ENCODE peak calls at places on chromosomes 2 and 18, in six cellular contexts. One of them, this sample, is unnamed.
A peak's percentile ranks its signal among the peaks of the same experiment; 100 is the strongest.

GRCh38 chr2:50490991-50491390 is 540.9 kb downstream of the NRXN1 start:
- DNase-seq in H9: no peak
- DNase-seq in C1 segment of cervical spinal cord: no peak
- DNase-seq in H7: no peak
- DNase-seq in HL-60: no peak
- DNase-seq in NCI-H524: no peak
- DNase-seq in this sample: no peak

GRCh38 chr2:39508243-39508642 is 71.2 kb upstream of the MAP4K3 start:
- DNase-seq in H9: no peak
- DNase-seq in C1 segment of cervical spinal cord: no peak
- DNase-seq in H7: no peak
- DNase-seq in HL-60: no peak
- DNase-seq in NCI-H524: no peak
- DNase-seq in this sample: no peak

GRCh38 chr2:206160124-206160806 is 570 bp downstream of the EEF1B2 start:
- DNase-seq in H9: no peak
- DNase-seq in C1 segment of cervical spinal cord: no peak
- DNase-seq in H7: peak; percentile 80
- DNase-seq in HL-60: peak; percentile 60
- DNase-seq in NCI-H524: peak; percentile 66
- DNase-seq in this sample: no peak

GRCh38 chr2:223896751-223897320 is 48.3 kb downstream of the WDFY1 start:
- DNase-seq in H9: no peak
- DNase-seq in C1 segment of cervical spinal cord: no peak
- DNase-seq in H7: no peak
- DNase-seq in HL-60: no peak
- DNase-seq in NCI-H524: no peak
- DNase-seq in this sample: no peak

GRCh38 chr2:213188971-213189899 is 37.8 kb upstream of the IKZF2 start:
- DNase-seq in H9: peak; percentile 67
- DNase-seq in C1 segment of cervical spinal cord: no peak
- DNase-seq in H7: peak; percentile 56
- DNase-seq in HL-60: no peak
- DNase-seq in NCI-H524: peak; percentile 63
- DNase-seq in this sample: peak; percentile 95

GRCh38 chr2:236250909-236251579 is 13.2 kb downstream of the ASB18 start:
- DNase-seq in H9: no peak
- DNase-seq in C1 segment of cervical spinal cord: no peak
- DNase-seq in H7: no peak
- DNase-seq in HL-60: no peak
- DNase-seq in NCI-H524: no peak
- DNase-seq in this sample: no peak

GRCh38 chr2:181058378-181059269 is 78.2 kb downstream of the UBE2E3 start:
- DNase-seq in H9: peak; percentile 31
- DNase-seq in C1 segment of cervical spinal cord: no peak
- DNase-seq in H7: no peak
- DNase-seq in HL-60: peak; percentile 42
- DNase-seq in NCI-H524: peak; percentile 20
- DNase-seq in this sample: peak; percentile 65

GRCh38 chr18:79523738-79524180 is 128.0 kb downstream of the NFATC1 start:
- DNase-seq in H9: no peak
- DNase-seq in C1 segment of cervical spinal cord: no peak
- DNase-seq in H7: no peak
- DNase-seq in HL-60: peak; percentile 88
- DNase-seq in NCI-H524: no peak
- DNase-seq in this sample: no peak

GRCh38 chr2:239275871-239276812 is 124.7 kb downstream of the HDAC4 start:
- DNase-seq in H9: peak; percentile 27
- DNase-seq in C1 segment of cervical spinal cord: peak; percentile 36
- DNase-seq in H7: peak; percentile 64
- DNase-seq in HL-60: no peak
- DNase-seq in NCI-H524: peak; percentile 74
- DNase-seq in this sample: no peak

GRCh38 chr2:218883491-218884490 is 3.1 kb downstream of the WNT10A start:
- DNase-seq in H9: no peak
- DNase-seq in C1 segment of cervical spinal cord: no peak
- DNase-seq in H7: peak; percentile 88
- DNase-seq in HL-60: no peak
- DNase-seq in NCI-H524: peak; percentile 45
- DNase-seq in this sample: no peak

GRCh38 chr2:2740238-2740775 is 409.2 kb upstream of the MYT1L start:
- DNase-seq in H9: no peak
- DNase-seq in C1 segment of cervical spinal cord: no peak
- DNase-seq in H7: no peak
- DNase-seq in HL-60: no peak
- DNase-seq in NCI-H524: no peak
- DNase-seq in this sample: no peak

GRCh38 chr2:176268976-176269318 is 295 bp upstream of the MTX2 start:
- DNase-seq in H9: no peak
- DNase-seq in C1 segment of cervical spinal cord: no peak
- DNase-seq in H7: no peak
- DNase-seq in HL-60: no peak
- DNase-seq in NCI-H524: no peak
- DNase-seq in this sample: no peak

GRCh38 chr2:84908948-84909713 is 3.7 kb downstream of the TMSB10 start:
- DNase-seq in H9: no peak
- DNase-seq in C1 segment of cervical spinal cord: no peak
- DNase-seq in H7: no peak
- DNase-seq in HL-60: no peak
- DNase-seq in NCI-H524: no peak
- DNase-seq in this sample: no peak

GRCh38 chr2:88307817-88308216 is 137.7 kb downstream of the THNSL2 start:
- DNase-seq in H9: peak; percentile 62
- DNase-seq in C1 segment of cervical spinal cord: no peak
- DNase-seq in H7: peak; percentile 71
- DNase-seq in HL-60: peak; percentile 43
- DNase-seq in NCI-H524: peak; percentile 16
- DNase-seq in this sample: peak; percentile 74

GRCh38 chr2:172293952-172294351 is 133.4 kb upstream of the ITGA6 start:
- DNase-seq in H9: no peak
- DNase-seq in C1 segment of cervical spinal cord: no peak
- DNase-seq in H7: no peak
- DNase-seq in HL-60: peak; percentile 64
- DNase-seq in NCI-H524: peak; percentile 34
- DNase-seq in this sample: no peak

GRCh38 chr2:74740395-74741075 is 86.5 kb downstream of the SEMA4F start:
- DNase-seq in H9: peak; percentile 42
- DNase-seq in C1 segment of cervical spinal cord: no peak
- DNase-seq in H7: no peak
- DNase-seq in HL-60: peak; percentile 76
- DNase-seq in NCI-H524: peak; percentile 17
- DNase-seq in this sample: peak; percentile 88

GRCh38 chr2:236715077-236715476 is 145.5 kb downstream of the ACKR3 start:
- DNase-seq in H9: no peak
- DNase-seq in C1 segment of cervical spinal cord: no peak
- DNase-seq in H7: no peak
- DNase-seq in HL-60: no peak
- DNase-seq in NCI-H524: no peak
- DNase-seq in this sample: no peak

GRCh38 chr18:43563780-43564179 is 286.5 kb upstream of the SYT4 start:
- DNase-seq in H9: peak; percentile 38
- DNase-seq in C1 segment of cervical spinal cord: no peak
- DNase-seq in H7: peak; percentile 30
- DNase-seq in HL-60: peak; percentile 9
- DNase-seq in NCI-H524: peak; percentile 67
- DNase-seq in this sample: peak; percentile 76

GRCh38 chr2:214902273-214902672 is 92.8 kb upstream of the BARD1 start:
- DNase-seq in H9: no peak
- DNase-seq in C1 segment of cervical spinal cord: no peak
- DNase-seq in H7: no peak
- DNase-seq in HL-60: no peak
- DNase-seq in NCI-H524: peak; percentile 9
- DNase-seq in this sample: no peak

GRCh38 chr2:10241641-10242430 is 60.9 kb upstream of the HPCAL1 start:
- DNase-seq in H9: no peak
- DNase-seq in C1 segment of cervical spinal cord: no peak
- DNase-seq in H7: no peak
- DNase-seq in HL-60: peak; percentile 61
- DNase-seq in NCI-H524: no peak
- DNase-seq in this sample: no peak

GRCh38 chr2:74488643-74489481 is 6.0 kb downstream of the TTC31 start:
- DNase-seq in H9: no peak
- DNase-seq in C1 segment of cervical spinal cord: no peak
- DNase-seq in H7: no peak
- DNase-seq in HL-60: no peak
- DNase-seq in NCI-H524: no peak
- DNase-seq in this sample: no peak

GRCh38 chr2:54772531-54772930 is 49.1 kb downstream of the EML6 start:
- DNase-seq in H9: no peak
- DNase-seq in C1 segment of cervical spinal cord: no peak
- DNase-seq in H7: no peak
- DNase-seq in HL-60: no peak
- DNase-seq in NCI-H524: peak; percentile 22
- DNase-seq in this sample: no peak

This sample was measured in mesendoderm.